ENCODE peak calls at places on chromosomes 5 and 9, in eight cellular contexts. R, D, W, S, P, K, J and Y are unnamed samples.

GRCh38 chr5:41290810-41291209 is 77.5 kb upstream of the C6 start:
- DNase-seq in R (no peak), D (no peak), W (no peak), S (no peak), P (no peak), K (no peak), J (no peak), Y (no peak)

GRCh38 chr5:41193462-41194166 is 19.7 kb downstream of the C6 start:
- DNase-seq in R (no peak), D (no peak), W (no peak), S (no peak), P (peak), K (no peak), J (no peak), Y (no peak)

GRCh38 chr5:32964246-32964645 is 253.1 kb downstream of the NPR3 start:
- DNase-seq in R (no peak), D (no peak), W (no peak), S (no peak), P (no peak), K (no peak), J (no peak), Y (no peak)

GRCh38 chr9:133836818-133837217 is 98.7 kb upstream of the SARDH start:
- DNase-seq in R (no peak), D (no peak), W (no peak), S (no peak), P (no peak), K (no peak), J (no peak), Y (no peak)

GRCh38 chr5:151742870-151743294 is 15.5 kb downstream of the ATOX1 start:
- DNase-seq in R (peak), D (no peak), W (peak), S (peak), P (peak), K (no peak), J (peak), Y (peak)

GRCh38 chr5:98827161-98827560 is 53.7 kb downstream of the RGMB start:
- DNase-seq in R (peak), D (no peak), W (peak), S (peak), P (peak), K (no peak), J (peak), Y (peak)

GRCh38 chr5:154164182-154164581 is 26.4 kb upstream of the GALNT10 start:
- DNase-seq in R (no peak), D (no peak), W (peak), S (no peak), P (no peak), K (no peak), J (no peak), Y (no peak)

GRCh38 chr5:150118561-150119229 is 32.3 kb upstream of the CSF1R start:
- DNase-seq in R (no peak), D (no peak), W (no peak), S (no peak), P (no peak), K (no peak), J (no peak), Y (no peak)

GRCh38 chr5:149195337-149195887 is 54.1 kb downstream of the ABLIM3 start:
- DNase-seq in R (no peak), D (no peak), W (no peak), S (no peak), P (no peak), K (no peak), J (no peak), Y (no peak)

GRCh38 chr5:118692811-118693342 is 295.5 kb downstream of the DTWD2 start:
- DNase-seq in R (no peak), D (peak), W (peak), S (no peak), P (no peak), K (no peak), J (no peak), Y (no peak)

GRCh38 chr9:121269030-121269887 is 1.3 kb downstream of the GSN start:
- DNase-seq in R (no peak), D (no peak), W (no peak), S (no peak), P (peak), K (no peak), J (no peak), Y (peak)

GRCh38 chr5:137498301-137498735 is 808 bp downstream of the SPOCK1 start:
- DNase-seq in R (peak), D (no peak), W (peak), S (no peak), P (peak), K (no peak), J (no peak), Y (no peak)

GRCh38 chr5:68646142-68646541 is 430.6 kb downstream of the PIK3R1 start:
- DNase-seq in R (no peak), D (no peak), W (no peak), S (no peak), P (no peak), K (no peak), J (no peak), Y (no peak)

GRCh38 chr9:115730396-115730795 is 423.2 kb upstream of the PAPPA start:
- DNase-seq in R (no peak), D (no peak), W (no peak), S (no peak), P (no peak), K (no peak), J (no peak), Y (no peak)

GRCh38 chr5:38556115-38556598 is 289 bp downstream of the LIFR start:
- DNase-seq in R (peak), D (no peak), W (no peak), S (no peak), P (no peak), K (no peak), J (no peak), Y (no peak)

GRCh38 chr5:252546-252945 is 18.9 kb upstream of the PDCD6 start:
- DNase-seq in R (no peak), D (no peak), W (no peak), S (no peak), P (peak), K (no peak), J (no peak), Y (no peak)

GRCh38 chr9:121860744-121861143 is 209.3 kb downstream of the DAB2IP start:
- DNase-seq in R (no peak), D (no peak), W (no peak), S (no peak), P (peak), K (no peak), J (no peak), Y (no peak)

GRCh38 chr9:131545003-131545785 is at the start of gene PRRT1B:
- DNase-seq in R (peak), D (no peak), W (peak), S (no peak), P (no peak), K (no peak), J (no peak), Y (no peak)

GRCh38 chr9:89410709-89411111 is 87.2 kb downstream of the SEMA4D start:
- DNase-seq in R (no peak), D (no peak), W (no peak), S (no peak), P (no peak), K (peak), J (no peak), Y (no peak)

GRCh38 chr5:162786234-162786633 is 651.2 kb upstream of the CCNG1 start:
- DNase-seq in R (no peak), D (no peak), W (no peak), S (no peak), P (no peak), K (no peak), J (no peak), Y (peak)

GRCh38 chr9:119094086-119094485 is 275.1 kb downstream of the BRINP1 start:
- DNase-seq in R (no peak), D (no peak), W (no peak), S (no peak), P (no peak), K (no peak), J (no peak), Y (no peak)

GRCh38 chr5:180644129-180644824 is 5.1 kb downstream of the FLT4 start:
- DNase-seq in R (no peak), D (no peak), W (peak), S (no peak), P (no peak), K (no peak), J (no peak), Y (no peak)

GRCh38 chr9:33180526-33181184 is 13.5 kb upstream of the B4GALT1 start:
- DNase-seq in R (no peak), D (no peak), W (no peak), S (no peak), P (peak), K (no peak), J (no peak), Y (no peak)
- TF ChIP-seq MAX in R (no peak), D (no peak), W (peak), S (no peak), P (no peak), K (no peak), J (no peak), Y (no peak)

DNA sequence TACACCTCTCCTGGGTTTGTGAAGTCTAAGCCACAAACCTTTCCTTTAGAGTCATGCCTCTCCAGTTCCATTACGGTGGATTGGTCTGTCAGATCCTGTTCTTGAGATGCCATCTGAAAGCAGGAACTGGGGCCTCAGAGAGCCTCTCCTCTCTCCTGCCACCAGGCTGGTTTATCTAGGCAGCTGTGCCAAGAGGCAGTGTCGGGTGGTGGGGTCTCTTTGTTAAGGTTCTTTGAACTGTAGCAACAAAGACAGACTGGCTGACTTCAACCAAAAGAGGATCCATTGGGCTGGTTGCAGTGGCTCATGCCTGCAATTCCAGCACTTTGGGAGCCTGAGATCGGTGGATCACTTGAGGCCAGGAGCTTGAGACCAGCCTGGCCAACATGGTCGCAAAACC is 66.0 kb upstream of the ANGPTL2 start:
- DNase-seq in R (no peak), D (no peak), W (no peak), S (no peak), P (no peak), K (no peak), J (no peak), Y (no peak)
- H3K4me3 ChIP-seq in R (no peak), D (no peak), W (no peak), S (no peak), P (no peak), K (no peak), J (no peak), Y (no peak)

DNA sequence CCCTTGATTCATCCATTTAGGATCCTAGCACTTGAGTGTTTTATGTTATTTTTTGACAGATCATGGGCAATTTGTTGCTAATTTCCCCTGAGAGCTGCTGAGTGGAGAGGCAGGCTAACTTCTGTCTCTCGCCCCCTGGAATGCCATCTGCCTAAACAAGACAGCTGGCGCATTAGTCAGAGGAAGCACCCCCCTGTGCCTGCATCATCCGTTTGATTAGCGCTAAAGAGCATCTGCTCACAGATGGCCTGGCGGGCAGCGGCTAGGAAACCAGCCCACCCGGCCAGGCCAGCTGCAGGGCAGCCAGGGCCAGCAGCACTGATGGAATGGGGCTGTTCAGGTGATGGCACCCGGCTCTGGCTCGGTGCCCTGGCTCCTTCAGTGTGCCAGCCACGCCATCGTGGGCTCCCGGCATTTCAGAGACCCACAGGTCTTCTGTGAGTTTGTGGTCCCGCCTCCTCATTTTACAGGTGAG is 22.9 kb upstream of the ASS1 start:
- DNase-seq in R (no peak), D (no peak), W (peak), S (no peak), P (no peak), K (no peak), J (no peak), Y (no peak)
- TF ChIP-seq MAX in R (no peak), D (no peak), W (peak), S (no peak), P (no peak), K (no peak), J (no peak), Y (no peak)

GRCh38 chr5:53337827-53338226 is 142.6 kb upstream of the FST start:
- DNase-seq in R (no peak), D (no peak), W (no peak), S (no peak), P (no peak), K (no peak), J (no peak), Y (no peak)
- H3K4me3 ChIP-seq in R (no peak), D (no peak), W (no peak), S (no peak), P (no peak), K (no peak), J (no peak), Y (no peak)

DNA sequence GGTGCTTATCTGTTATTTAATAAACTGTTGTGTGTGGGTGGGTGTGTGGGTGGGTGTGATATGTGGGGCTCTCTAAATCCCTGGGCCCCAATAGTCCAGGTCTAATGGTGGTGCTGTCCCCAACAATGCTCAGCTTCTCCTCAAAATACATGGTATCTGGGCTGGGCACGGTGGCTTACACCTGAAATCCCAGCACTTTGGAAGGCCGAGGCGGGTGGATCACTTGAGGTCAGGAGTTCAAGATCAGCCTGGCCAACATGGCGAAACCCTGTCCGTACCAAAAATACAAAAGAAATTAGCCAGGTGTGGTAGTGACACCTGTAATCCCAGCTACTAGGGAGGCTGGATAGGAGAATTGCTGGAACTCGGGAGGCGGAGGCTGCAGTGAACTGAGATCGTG is 4.5 kb upstream of the ORM1 start:
- DNase-seq in R (no peak), D (no peak), W (no peak), S (no peak), P (no peak), K (no peak), J (no peak), Y (no peak)
- TF ChIP-seq MAX in R (no peak), D (no peak), W (no peak), S (no peak), P (no peak), K (no peak), J (no peak), Y (no peak)